ENCODE peak calls at places on chromosome 1, in six cellular contexts. Z, B, E, F, A and K are unnamed samples. For H3K4me1, the result is how much of the 10 kb centered on the place peaks cover.

GRCh38 chr1:87594736-87595383 is 266.2 kb downstream of the LMO4 start:
- DNase-seq in Z (no peak), B (no peak), E (no peak), F (no peak), A (no peak), K (no peak)

GRCh38 chr1:165525708-165526107 is 18.1 kb upstream of the LRRC52 start:
- DNase-seq in Z (peak), B (no peak), E (no peak), F (no peak), A (no peak), K (no peak)

GRCh38 chr1:944341-945325 is 14.4 kb downstream of the NOC2L start:
- DNase-seq in Z (no peak), B (no peak), E (peak), F (no peak), A (peak), K (no peak)

GRCh38 chr1:161390559-161390858 is 22.8 kb upstream of the CFAP126 start:
- DNase-seq in Z (no peak), B (no peak), E (no peak), F (no peak), A (no peak), K (no peak)

GRCh38 chr1:190183588-190183987 is 294.1 kb downstream of the BRINP3 start:
- DNase-seq in Z (no peak), B (no peak), E (no peak), F (no peak), A (no peak), K (no peak)

GRCh38 chr1:67909776-67910175 is 76.5 kb upstream of the GNG12 start:
- DNase-seq in Z (no peak), B (no peak), E (no peak), F (no peak), A (no peak), K (no peak)

GRCh38 chr1:39508857-39509305 is 17.4 kb downstream of the BMP8A start:
- DNase-seq in Z (peak), B (peak), E (peak), F (no peak), A (no peak), K (no peak)

GRCh38 chr1:150979007-150979722 is 2.9 kb upstream of the ANXA9 start:
- DNase-seq in Z (peak), B (peak), E (peak), F (peak), A (no peak), K (peak)

GRCh38 chr1:228141082-228141870 is 1.2 kb downstream of the GUK1 start:
- DNase-seq in Z (no peak), B (peak), E (peak), F (peak), A (peak), K (peak)

GRCh38 chr1:99282536-99282935 is 18.2 kb downstream of the PLPPR4 start:
- DNase-seq in Z (no peak), B (no peak), E (no peak), F (no peak), A (no peak), K (no peak)

GRCh38 chr1:11908139-11909021 is 17.8 kb downstream of the KIAA2013 start:
- DNase-seq in Z (peak), B (peak), E (peak), F (peak), A (peak), K (peak)

GRCh38 chr1:33397125-33397506 is 33.8 kb downstream of the PHC2 start:
- DNase-seq in Z (no peak), B (no peak), E (no peak), F (no peak), A (no peak), K (no peak)

GRCh38 chr1:221987860-221988520 is 246.1 kb upstream of the DUSP10 start:
- DNase-seq in Z (peak), B (no peak), E (no peak), F (peak), A (no peak), K (no peak)

GRCh38 chr1:200226268-200226968 is 183.4 kb downstream of the ZNF281 start:
- DNase-seq in Z (no peak), B (no peak), E (no peak), F (peak), A (no peak), K (no peak)

GRCh38 chr1:216325946-216326345 is 97.3 kb downstream of the USH2A start:
- DNase-seq in Z (no peak), B (no peak), E (no peak), F (no peak), A (no peak), K (no peak)

GRCh38 chr1:153945795-153946621 is 510 bp downstream of the DENND4B start:
- DNase-seq in Z (no peak), B (peak), E (peak), F (peak), A (peak), K (peak)

GRCh38 chr1:78440381-78440793 is 50.4 kb upstream of the PTGFR start:
- DNase-seq in Z (no peak), B (no peak), E (no peak), F (no peak), A (no peak), K (no peak)

GRCh38 chr1:218488986-218489385 is 143.8 kb downstream of the TGFB2 start:
- DNase-seq in Z (no peak), B (no peak), E (no peak), F (no peak), A (no peak), K (no peak)

GRCh38 chr1:174040387-174040786 is 18.2 kb upstream of the RC3H1 start:
- DNase-seq in Z (no peak), B (no peak), E (no peak), F (peak), A (no peak), K (no peak)

GRCh38 chr1:160777486-160778089 is 18.4 kb upstream of the LY9 start:
- DNase-seq in Z (peak), B (no peak), E (peak), F (peak), A (no peak), K (peak)

GRCh38 chr1:164928223-164928814 is 369.3 kb downstream of the PBX1 start:
- DNase-seq in Z (no peak), B (no peak), E (no peak), F (no peak), A (no peak), K (no peak)

GRCh38 chr1:234313171-234313570 is 60.1 kb upstream of the COA6 start:
- DNase-seq in Z (peak), B (no peak), E (no peak), F (no peak), A (no peak), K (no peak)

GRCh38 chr1:93603581-93603980 is 78.1 kb downstream of the BCAR3 start:
- DNase-seq in Z (no peak), B (no peak), E (no peak), F (no peak), A (no peak), K (no peak)

GRCh38 chr1:199422206-199422605 is 605.3 kb upstream of the NR5A2 start:
- DNase-seq in Z (no peak), B (no peak), E (peak), F (no peak), A (no peak), K (peak)

GRCh38 chr1:110347182-110347893 is 8.2 kb downstream of the RBM15 start:
- DNase-seq in Z (no peak), B (no peak), E (no peak), F (peak), A (no peak), K (no peak)
- H3K4me1 ChIP-seq in Z (half or more), B (half or more), E (under half), F (under half), A (half or more), K (under half)

DNA sequence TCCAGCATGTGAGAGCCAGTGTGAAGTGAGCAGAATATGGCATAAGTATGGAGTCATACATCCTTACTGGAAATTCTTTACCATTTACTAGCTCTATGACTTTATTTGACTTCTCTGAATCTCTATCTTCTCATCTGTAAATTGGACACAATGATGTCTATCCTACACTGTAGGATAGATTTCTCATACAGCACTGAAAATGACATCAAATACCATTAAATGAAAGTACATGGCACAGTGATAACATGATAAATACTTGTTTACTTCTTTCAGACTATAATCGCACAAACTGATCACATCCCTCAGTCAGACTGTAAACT is 1.3 kb upstream of the CTTNBP2NL start:
- DNase-seq in Z (no peak), B (no peak), E (no peak), F (no peak), A (no peak), K (no peak)
- TF ChIP-seq CTCF in Z (no peak), B (no peak), E (no peak), F (no peak), A (no peak), K (no peak)

DNA sequence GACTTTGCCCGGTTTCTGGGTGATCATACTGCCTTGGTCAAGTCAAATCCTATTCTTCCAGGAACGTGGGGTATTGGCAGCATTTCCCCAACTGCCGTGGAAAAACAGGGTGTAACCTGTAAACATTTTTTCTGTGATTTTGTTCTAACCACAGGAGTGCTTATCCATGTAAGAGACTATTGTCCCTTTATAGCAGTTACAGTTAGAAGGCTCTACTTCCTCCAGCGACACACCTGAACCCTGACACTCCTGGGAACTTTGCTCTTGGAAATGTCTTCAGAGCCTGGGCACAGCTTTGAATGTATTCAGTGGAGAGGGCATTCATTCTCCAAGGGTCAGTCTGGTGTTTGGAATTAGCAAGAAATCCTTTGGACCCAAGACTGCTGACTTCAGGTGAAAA is 26.4 kb upstream of the ARHGEF10L start:
- DNase-seq in Z (no peak), B (no peak), E (no peak), F (no peak), A (no peak), K (no peak)
- TF ChIP-seq EP300 in Z (no peak), B (no peak), E (no peak), F (no peak), A (no peak), K (no peak)

DNA sequence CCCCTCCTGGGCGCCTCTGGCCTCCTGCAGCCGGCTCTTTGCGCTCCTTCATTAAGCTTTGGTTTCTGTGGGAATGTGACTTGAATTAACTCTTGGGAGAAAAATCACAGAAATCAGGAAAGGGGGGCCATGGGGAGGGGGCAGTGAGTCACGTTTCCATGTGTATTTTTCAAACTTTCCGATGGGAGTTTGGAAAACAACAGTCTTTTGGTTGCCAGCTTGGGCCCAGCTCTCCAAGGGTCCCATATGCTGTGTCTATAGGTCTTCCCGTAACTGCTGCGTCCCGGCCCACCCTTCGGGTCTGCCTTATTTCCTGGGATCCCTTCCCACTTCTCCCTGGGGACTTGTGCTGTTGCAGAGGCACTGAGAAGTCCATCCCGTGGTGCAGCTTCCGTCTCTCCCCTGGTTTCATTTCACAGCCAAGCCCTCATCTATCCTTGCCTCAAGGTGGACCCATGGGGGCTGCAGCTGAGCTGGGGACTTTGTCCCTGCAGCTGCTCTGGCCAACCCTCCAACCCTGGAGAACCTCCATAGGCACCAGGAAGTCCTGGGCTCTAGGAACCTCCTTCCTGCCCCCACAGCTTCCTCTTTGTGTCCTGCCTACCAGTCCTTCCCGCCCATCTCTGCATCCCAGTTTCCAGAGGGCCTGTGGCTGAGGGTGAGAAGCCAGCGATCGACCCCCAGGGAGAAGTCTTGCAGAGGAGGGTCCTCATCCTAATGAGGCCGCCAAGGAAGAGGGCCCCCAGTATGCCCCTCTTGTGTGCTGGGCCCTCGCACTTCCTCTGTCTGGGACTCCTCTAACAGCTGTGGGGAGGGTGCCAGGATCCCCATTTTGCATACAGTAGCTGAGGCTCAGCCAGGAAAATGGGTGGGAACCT is 11.6 kb upstream of the LMNA start:
- DNase-seq in Z (peak), B (peak), E (no peak), F (no peak), A (no peak), K (no peak)
- H3K4me1 ChIP-seq in Z (half or more), B (half or more), E (half or more), F (half or more), A (half or more), K (half or more)

GRCh38 chr1:185645201-185645640 is 89.0 kb upstream of the HMCN1 start:
- DNase-seq in Z (no peak), B (no peak), E (no peak), F (no peak), A (no peak), K (no peak)
- TF ChIP-seq CTCF in Z (no peak), B (no peak), E (no peak), F (no peak), A (no peak), K (no peak)

DNA sequence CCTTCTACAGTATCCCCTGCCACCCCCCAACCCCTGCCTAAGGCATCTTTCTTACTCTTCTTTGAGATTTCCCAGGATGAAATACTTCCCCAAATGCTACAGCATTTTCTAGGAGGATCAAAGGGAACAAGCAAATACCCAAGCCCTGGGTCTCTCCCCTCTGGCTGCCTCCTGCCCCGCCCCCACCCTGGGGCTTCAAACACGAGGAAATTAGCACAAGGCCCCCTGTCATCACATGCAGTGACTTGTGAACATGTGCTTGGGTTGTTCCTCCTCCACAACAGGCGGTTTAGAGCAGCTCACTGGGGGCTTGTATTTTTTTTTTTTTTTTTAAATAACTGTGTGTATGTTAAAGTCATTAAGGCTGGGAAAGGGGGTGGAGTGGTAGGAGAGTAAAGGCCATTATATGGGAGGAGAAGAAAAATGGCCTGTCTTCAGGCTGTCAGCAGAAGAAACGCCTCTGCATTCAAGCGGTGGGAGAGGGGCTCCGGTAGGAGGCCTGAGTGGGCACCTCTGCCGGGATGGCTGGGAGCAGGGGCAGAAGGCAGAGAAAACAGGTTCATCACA is 64.3 kb downstream of the PLXNA2 start:
- DNase-seq in Z (no peak), B (no peak), E (no peak), F (no peak), A (no peak), K (no peak)
- TF ChIP-seq EP300 in Z (no peak), B (no peak), E (no peak), F (no peak), A (no peak), K (no peak)